ENCODE peak calls at places on chromosomes 4 and X, in eight cellular contexts. M, T, N, U, R, J, F and P are unnamed samples.

GRCh38 chr4:16881151-16881884 is 17.1 kb downstream of the LDB2 start:
- DNase-seq in M (no peak), T (no peak), J (no peak), N (no peak), U (no peak), R (no peak), F (no peak), P (no peak)

GRCh38 chr4:171983935-171984805 is 171.0 kb downstream of the GALNTL6 start:
- DNase-seq in N (no peak), T (no peak), U (no peak), J (no peak), F (no peak), M (no peak), R (no peak), P (no peak)

GRCh38 chrX:69066966-69067525 is 98.2 kb downstream of the PJA1 start:
- DNase-seq in N (peak), J (no peak), M (no peak), R (no peak), U (no peak), T (no peak), F (peak), P (no peak)

GRCh38 chr4:157739237-157739636 is 433.6 kb downstream of the GASK1B start:
- DNase-seq in T (no peak), N (no peak), F (peak), J (no peak), R (peak), M (peak), U (no peak), P (no peak)

GRCh38 chrX:45850775-45851433 is 650.2 kb upstream of the DIPK2B start:
- DNase-seq in T (peak), J (peak), F (peak), R (peak), N (no peak), U (no peak), M (peak), P (no peak)

GRCh38 chrX:41923925-41924693 is 755 bp upstream of the CASK start:
- DNase-seq in T (peak), M (peak), N (no peak), F (peak), R (peak), J (no peak), U (no peak), P (no peak)

GRCh38 chr4:2322801-2323200 is 60.9 kb upstream of the MXD4 start:
- DNase-seq in T (no peak), R (no peak), M (no peak), U (no peak), F (no peak), N (no peak), J (no peak), P (no peak)

GRCh38 chr4:139416073-139416673 is 37.7 kb upstream of the RAB33B start:
- DNase-seq in N (no peak), T (no peak), J (no peak), R (peak), M (no peak), U (no peak), F (peak), P (no peak)

GRCh38 chr4:189001971-189002450 is 862.8 kb downstream of the TRIML1 start:
- DNase-seq in J (no peak), F (no peak), M (no peak), R (no peak), N (no peak), U (no peak), T (no peak), P (no peak)

GRCh38 chrX:133294126-133294525 is 76.0 kb upstream of the TFDP3 start:
- DNase-seq in N (no peak), J (no peak), R (no peak), T (no peak), F (no peak), M (no peak), U (no peak), P (no peak)

GRCh38 chrX:148871422-148872152 is 371.2 kb downstream of the AFF2 start:
- DNase-seq in N (no peak), R (peak), F (peak), U (no peak), J (no peak), T (peak), M (no peak), P (peak)

GRCh38 chr4:145186719-145187118 is 6.3 kb upstream of the OTUD4 start:
- DNase-seq in U (no peak), F (no peak), M (no peak), T (no peak), J (no peak), N (no peak), R (no peak), P (no peak)

GRCh38 chr4:22356996-22357596 is 158.8 kb downstream of the ADGRA3 start:
- DNase-seq in T (no peak), U (no peak), F (peak), N (no peak), M (no peak), R (peak), J (no peak), P (no peak)

GRCh38 chr4:92299152-92299551 is 4.6 kb upstream of the GRID2 start:
- DNase-seq in N (no peak), U (no peak), M (no peak), F (peak), J (no peak), R (peak), T (no peak), P (no peak)
- TF ChIP-seq CTCF in N (no peak), U (peak), M (no peak), F (peak), J (no peak), R (peak), T (peak), P (peak)

GRCh38 chr4:38150766-38151165 is 190.6 kb downstream of the PTTG2 start:
- DNase-seq in U (no peak), T (no peak), M (no peak), J (no peak), R (no peak), N (no peak), F (peak), P (no peak)
- TF ChIP-seq CTCF in U (no peak), T (no peak), M (no peak), J (no peak), R (no peak), N (no peak), F (no peak), P (no peak)

GRCh38 chrX:39519213-39519544 is 578.6 kb downstream of the BCOR start:
- DNase-seq in N (no peak), T (peak), M (no peak), U (no peak), R (no peak), J (no peak), F (peak), P (peak)
- TF ChIP-seq CTCF in N (no peak), T (no peak), M (no peak), U (no peak), R (no peak), J (no peak), F (no peak), P (no peak)

GRCh38 chrX:106894392-106894909 is 8.7 kb downstream of the RIPPLY1 start:
- DNase-seq in N (no peak), T (peak), F (peak), M (peak), U (peak), J (peak), R (peak), P (no peak)
- TF ChIP-seq CTCF in N (no peak), T (peak), F (peak), M (peak), U (peak), J (peak), R (peak), P (peak)

GRCh38 chr4:81214144-81214517 is 891 bp downstream of the PRKG2 start:
- DNase-seq in T (no peak), J (no peak), N (no peak), M (no peak), U (no peak), R (no peak), F (no peak), P (no peak)

GRCh38 chr4:81214518-81215218 is 354 bp downstream of the PRKG2 start:
- DNase-seq in U (no peak), T (no peak), F (peak), J (no peak), R (peak), M (no peak), N (no peak), P (no peak)

GRCh38 chr4:81215936-81216335 is 914 bp upstream of the PRKG2 start:
- DNase-seq in T (no peak), N (no peak), M (no peak), J (no peak), R (no peak), F (peak), U (no peak), P (no peak)

GRCh38 chr4:81213671-81214070 is 1.4 kb downstream of the PRKG2 start:
- DNase-seq in N (no peak), M (no peak), F (peak), T (no peak), R (no peak), J (no peak), U (no peak), P (no peak)

DNA sequence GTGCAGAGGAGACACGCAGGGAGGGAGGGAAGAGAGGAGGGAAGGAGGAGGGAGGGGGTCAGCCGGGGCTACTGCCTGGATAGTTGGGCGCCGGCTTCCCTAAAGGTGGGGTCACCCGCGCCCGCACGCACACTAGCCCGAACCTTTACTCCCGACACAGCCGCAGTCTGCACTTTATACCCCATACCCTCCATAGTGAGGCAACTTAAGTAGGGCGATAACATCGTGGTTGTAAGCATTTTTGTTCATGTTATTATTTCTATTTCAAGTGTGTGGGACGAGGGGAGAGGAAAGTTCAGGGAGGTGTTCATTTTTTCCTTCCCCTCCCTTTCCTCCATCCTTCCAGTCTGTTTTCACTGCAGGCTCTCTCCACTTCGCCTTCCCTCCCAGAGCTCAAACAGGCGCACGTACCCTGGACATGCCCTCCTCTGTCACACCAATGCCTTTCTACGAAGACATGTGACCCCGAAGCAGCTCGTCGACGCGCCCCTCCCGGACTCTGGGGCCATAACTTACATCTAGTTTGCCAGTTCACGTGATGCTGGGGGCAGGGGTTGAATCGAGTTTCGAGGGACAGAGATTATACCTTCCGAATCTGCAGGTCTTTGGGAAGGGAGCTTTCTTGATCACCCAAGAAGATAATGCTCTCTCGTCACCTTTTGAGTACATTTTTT is at the start of gene PRKG2:
- DNase-seq in J (no peak), N (no peak), F (peak), M (no peak), U (no peak), T (no peak), R (no peak), P (no peak)
- TF ChIP-seq CTCF in J (no peak), N (no peak), F (no peak), M (no peak), U (no peak), T (no peak), R (no peak), P (no peak)

DNA sequence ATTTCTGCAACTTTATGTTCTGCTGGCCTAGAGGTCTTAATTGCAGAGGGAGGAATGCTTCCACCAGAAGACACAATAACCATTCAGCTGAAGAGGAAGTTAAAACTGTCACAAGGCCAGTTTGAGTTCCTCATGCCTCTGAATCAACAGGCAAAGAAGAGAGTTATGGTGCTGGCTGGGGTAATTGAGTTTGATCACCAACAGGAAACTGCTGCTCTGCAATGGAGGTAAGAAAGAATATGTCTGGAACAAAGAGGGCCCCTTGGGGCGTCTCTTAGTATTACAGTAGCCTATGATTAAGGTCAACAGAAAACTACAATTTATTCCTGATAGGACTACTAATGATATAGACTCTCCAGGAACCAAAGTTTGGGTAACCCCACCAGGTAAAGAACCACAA is 744.0 kb downstream of the FSTL5 start:
- DNase-seq in U (no peak), M (no peak), R (peak), N (no peak), T (no peak), F (no peak), J (no peak), P (no peak)
- TF ChIP-seq CTCF in U (peak), M (peak), R (peak), N (no peak), T (no peak), F (no peak), J (no peak), P (peak)

DNA sequence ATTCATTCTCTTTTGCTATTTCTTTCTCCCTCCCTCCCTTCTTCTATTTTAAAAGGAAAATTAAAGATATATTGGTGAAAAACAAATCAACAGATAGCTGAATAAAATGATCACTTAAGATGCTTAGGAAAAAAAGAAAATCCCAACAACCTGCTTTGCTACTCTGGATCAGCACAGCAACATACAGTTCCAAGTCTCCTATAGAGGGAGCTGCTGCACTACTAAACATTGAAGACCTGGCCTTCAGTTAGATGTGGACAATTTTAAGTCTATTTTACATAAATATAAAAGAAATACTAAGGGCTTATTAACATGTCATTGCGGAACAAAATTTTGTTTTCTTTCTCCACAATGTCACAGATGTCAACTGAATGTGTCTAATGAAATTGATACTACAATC is 226.4 kb downstream of the MAGEB5 start:
- DNase-seq in R (peak), T (no peak), N (no peak), J (no peak), M (no peak), U (no peak), F (peak), P (no peak)
- TF ChIP-seq CTCF in R (peak), T (peak), N (no peak), J (peak), M (peak), U (peak), F (peak), P (peak)